ENCODE peak calls at places on chromosomes 7 and 10, in ten cellular contexts. C is neuronal stem cell; Z is SK-MEL-5; V is iPS-NIHi11; K is stimulated activated CD4-positive, alpha-beta T cell treated with anti-CD3 and anti-CD28 coated beads, Interleukin-1b, Interleukin-23, amount 100 ng/mL, for 1 hour; I is esophagus squamous epithelium; G is NCI-H1930; J is K562; E is T-helper 2 cell; B is stimulated activated naive CD4-positive, alpha-beta T cell. O is an unnamed sample.

GRCh38 chr7:30159698-30160143 is 24.9 kb downstream of the MTURN start:
- DNase-seq in G (peak), V (peak), K (no peak), E (no peak), J (peak), B (no peak), I (no peak), C (no peak), Z (peak), O (no peak)

GRCh38 chr7:151429232-151429554 is 10.7 kb downstream of the CRYGN start:
- DNase-seq in B (no peak), C (no peak), I (no peak), V (no peak), J (no peak), E (no peak), Z (no peak), K (no peak), G (no peak), O (no peak)

GRCh38 chr7:97845622-97846203 is 26.5 kb downstream of the ASNS start:
- DNase-seq in V (no peak), I (no peak), G (peak), E (no peak), J (peak), Z (peak), B (no peak), C (peak), K (no peak), O (peak)

GRCh38 chr7:3453398-3453797 is 152.3 kb downstream of the SDK1 start:
- DNase-seq in V (peak), Z (no peak), J (no peak), C (no peak), B (no peak), E (no peak), G (no peak), K (no peak), I (no peak), O (no peak)

GRCh38 chr7:69434350-69434749 is 163.9 kb upstream of the AUTS2 start:
- DNase-seq in I (no peak), B (no peak), E (no peak), K (no peak), C (no peak), J (no peak), G (no peak), V (no peak), Z (no peak), O (no peak)

GRCh38 chr10:122163182-122164027 is 107.7 kb upstream of the BTBD16 start:
- DNase-seq in I (no peak), B (no peak), E (no peak), K (no peak), Z (no peak), G (peak), J (no peak), C (peak), V (peak), O (no peak)

GRCh38 chr7:883029-884021 is 7.0 kb downstream of the GET4 start:
- DNase-seq in I (no peak), E (no peak), K (no peak), V (no peak), B (no peak), Z (no peak), G (no peak), C (no peak), J (no peak), O (no peak)

GRCh38 chr10:50585921-50586739 is 37.6 kb downstream of the SGMS1 start:
- DNase-seq in G (no peak), K (no peak), V (no peak), E (no peak), Z (no peak), J (peak), B (no peak), C (no peak), I (no peak), O (no peak)

GRCh38 chr10:69359089-69360025 is 57.4 kb downstream of the TACR2 start:
- DNase-seq in Z (no peak), J (no peak), K (no peak), V (no peak), I (no peak), E (peak), B (peak), G (no peak), C (no peak), O (peak)

GRCh38 chr7:17255930-17256329 is 42.5 kb upstream of the AHR start:
- DNase-seq in B (no peak), E (no peak), G (no peak), J (no peak), V (no peak), K (no peak), Z (peak), C (no peak), I (no peak), O (no peak)

GRCh38 chr10:48522011-48522765 is 82.7 kb downstream of the ARHGAP22 start:
- DNase-seq in V (no peak), I (no peak), C (no peak), B (no peak), Z (no peak), G (no peak), J (no peak), K (no peak), E (no peak), O (no peak)

GRCh38 chr7:44277851-44278250 is 47.5 kb downstream of the CAMK2B start:
- DNase-seq in K (no peak), C (no peak), E (no peak), G (no peak), B (no peak), Z (no peak), J (no peak), I (no peak), V (no peak), O (no peak)

GRCh38 chr10:100120550-100120949 is 38.9 kb upstream of the CPN1 start:
- DNase-seq in G (no peak), J (no peak), C (no peak), K (no peak), Z (no peak), I (no peak), V (no peak), B (no peak), E (no peak), O (no peak)

GRCh38 chr7:127884066-127884559 is 147.1 kb downstream of the LRRC4 start:
- DNase-seq in V (no peak), G (no peak), B (no peak), E (no peak), C (no peak), K (no peak), I (no peak), J (no peak), Z (no peak), O (no peak)

GRCh38 chr10:104331208-104331838 is 6.9 kb downstream of the ITPRIP start:
- DNase-seq in I (no peak), V (no peak), K (no peak), J (no peak), G (peak), C (no peak), Z (peak), E (no peak), B (no peak), O (no peak)

GRCh38 chr7:35576037-35576573 is 118.8 kb downstream of the HERPUD2 start:
- DNase-seq in E (no peak), I (no peak), V (no peak), G (no peak), C (no peak), Z (no peak), J (no peak), B (no peak), K (no peak), O (no peak)

GRCh38 chr10:125014984-125015944 is 73.3 kb downstream of the ZRANB1 start:
- DNase-seq in E (peak), K (no peak), J (no peak), V (no peak), I (no peak), C (no peak), Z (no peak), B (no peak), G (no peak), O (no peak)

GRCh38 chr10:95474228-95475002 is 86.8 kb downstream of the SORBS1 start:
- DNase-seq in V (no peak), I (no peak), G (no peak), J (no peak), K (no peak), E (no peak), C (no peak), Z (no peak), B (no peak), O (no peak)

GRCh38 chr10:740936-741431 is 51.5 kb upstream of the DIP2C start:
- DNase-seq in J (no peak), I (no peak), C (no peak), V (no peak), G (no peak), K (no peak), B (no peak), Z (no peak), E (no peak), O (no peak)

GRCh38 chr10:76202777-76203176 is 771.4 kb downstream of the LRMDA start:
- DNase-seq in E (no peak), Z (no peak), I (no peak), J (no peak), G (no peak), C (no peak), K (no peak), V (no peak), B (no peak), O (no peak)

GRCh38 chr7:584820-585219 is 65.2 kb upstream of the PDGFA start:
- DNase-seq in V (no peak), I (no peak), C (no peak), E (no peak), B (no peak), G (no peak), Z (no peak), J (no peak), K (no peak), O (no peak)

GRCh38 chr10:60816624-60817023 is 38.3 kb downstream of the CDK1 start:
- DNase-seq in I (no peak), Z (peak), C (peak), G (peak), B (peak), J (peak), E (peak), V (peak), K (no peak), O (peak)

GRCh38 chr10:12801214-12802087 is 200.1 kb downstream of the CCDC3 start:
- DNase-seq in J (no peak), G (no peak), I (no peak), E (no peak), B (no peak), V (no peak), C (no peak), K (no peak), Z (no peak), O (no peak)

GRCh38 chr10:124379609-124380193 is 39.0 kb downstream of the OAT start:
- DNase-seq in B (no peak), V (no peak), C (no peak), Z (no peak), J (no peak), K (no peak), E (no peak), G (no peak), I (no peak), O (no peak)

GRCh38 chr10:788796-789748 is 99.6 kb upstream of the DIP2C start:
- DNase-seq in B (no peak), Z (peak), G (no peak), K (no peak), I (no peak), E (no peak), V (peak), C (peak), J (peak), O (no peak)

GRCh38 chr7:29796181-29796580 is 10.1 kb upstream of the WIPF3 start:
- DNase-seq in K (no peak), G (no peak), J (no peak), C (no peak), E (no peak), V (no peak), Z (no peak), I (no peak), B (no peak), O (no peak)

GRCh38 chr7:68537228-68538071 is 1060.8 kb upstream of the AUTS2 start:
- DNase-seq in K (no peak), V (no peak), Z (peak), C (no peak), B (no peak), I (no peak), E (no peak), J (no peak), G (no peak), O (no peak)

GRCh38 chr7:115707236-115707635 is 323.3 kb downstream of the TFEC start:
- DNase-seq in J (no peak), V (peak), C (no peak), I (no peak), Z (peak), E (no peak), B (no peak), G (peak), K (no peak), O (no peak)

GRCh38 chr7:24982917-24983316 is 2.9 kb upstream of the OSBPL3 start:
- DNase-seq in I (no peak), G (no peak), V (no peak), B (no peak), E (no peak), J (no peak), C (no peak), K (no peak), Z (peak), O (no peak)

GRCh38 chr10:88702848-88703597 is 3.0 kb upstream of the LIPK start:
- DNase-seq in Z (no peak), C (no peak), G (no peak), J (no peak), B (no peak), I (no peak), K (no peak), E (no peak), V (peak), O (no peak)

GRCh38 chr7:129072410-129073063 is 17.6 kb upstream of the TNPO3 start:
- DNase-seq in C (no peak), G (no peak), B (no peak), I (no peak), V (no peak), K (no peak), J (no peak), E (no peak), Z (no peak), O (no peak)